ENCODE peak calls at places on chromosome 19, in seven cellular contexts. S is AG10803, G is cardiac muscle cell, L is AG09309, Y is lower leg skin, O is left ventricle myocardium inferior, I is AG04450. N is an unnamed sample.

GRCh38 chr19:39679056-39679790 is 23.5 kb downstream of the LGALS16 start:
- DNase-seq in L (no peak), S (no peak), G (no peak), O (no peak), I (no peak), Y (no peak), N (no peak)

GRCh38 chr19:20154636-20155035 is 12.4 kb upstream of the ZNF486 start:
- DNase-seq in O (no peak), S (no peak), G (no peak), L (no peak), Y (no peak), I (no peak), N (no peak)

GRCh38 chr19:30516586-30516985 is 144.4 kb downstream of the ZNF536 start:
- DNase-seq in G (no peak), I (no peak), S (peak), Y (no peak), O (no peak), L (no peak), N (no peak)

GRCh38 chr19:419721-420515 is 11.0 kb upstream of the C2CD4C start:
- DNase-seq in Y (no peak), L (no peak), I (no peak), O (no peak), S (no peak), G (no peak), N (no peak)

GRCh38 chr19:32676186-32676894 is 692 bp downstream of the RGS9BP start:
- DNase-seq in Y (no peak), O (no peak), I (no peak), S (no peak), G (no peak), L (no peak), N (no peak)

GRCh38 chr19:47228937-47229673 is 1.9 kb downstream of the BBC3 start:
- DNase-seq in O (no peak), L (no peak), S (peak), I (no peak), G (no peak), Y (no peak), N (no peak)

GRCh38 chr19:42246143-42246868 is 3.9 kb upstream of the GSK3A start:
- DNase-seq in O (peak), S (peak), L (peak), I (peak), Y (peak), G (peak), N (no peak)

GRCh38 chr19:47778089-47778953 is at the start of gene SELENOW:
- DNase-seq in O (peak), I (peak), S (peak), G (peak), L (no peak), Y (peak), N (no peak)

GRCh38 chr19:12792048-12792852 is 964 bp downstream of the JUNB start:
- DNase-seq in L (no peak), I (no peak), S (peak), G (peak), O (peak), Y (peak), N (no peak)

GRCh38 chr19:40508739-40509260 is 42.0 kb downstream of the SPTBN4 start:
- DNase-seq in I (no peak), Y (no peak), S (no peak), O (no peak), G (no peak), L (no peak), N (no peak)

GRCh38 chr19:1063030-1063908 is 3.7 kb upstream of the ARHGAP45 start:
- DNase-seq in O (no peak), G (no peak), L (no peak), Y (no peak), S (no peak), I (no peak), N (no peak)

GRCh38 chr19:13843104-13843921 is 33.6 kb upstream of the NANOS3 start:
- DNase-seq in O (peak), S (peak), L (no peak), Y (peak), G (peak), I (no peak), N (no peak)

GRCh38 chr19:15815306-15815705 is at the start of gene OR10H1:
- DNase-seq in Y (no peak), L (no peak), G (no peak), O (no peak), I (no peak), S (no peak), N (no peak)

GRCh38 chr19:913080-913748 is at the start of gene R3HDM4:
- DNase-seq in I (no peak), L (no peak), G (peak), O (peak), S (peak), Y (peak), N (no peak)

GRCh38 chr19:48844472-48844871 is 8.2 kb upstream of the HSD17B14 start:
- DNase-seq in I (peak), G (peak), S (peak), L (no peak), Y (no peak), O (no peak), N (no peak)

GRCh38 chr19:33715462-33715861 is 81.2 kb upstream of the KCTD15 start:
- DNase-seq in L (no peak), O (no peak), I (no peak), S (no peak), G (no peak), Y (no peak), N (no peak)

GRCh38 chr19:4471400-4472173 is 510 bp upstream of the HDGFL2 start:
- DNase-seq in O (peak), Y (peak), I (peak), S (peak), L (peak), G (peak), N (peak)

GRCh38 chr19:33133438-33134031 is 1.6 kb downstream of the WDR88 start:
- DNase-seq in G (peak), Y (no peak), L (no peak), S (peak), O (no peak), I (no peak), N (no peak)

GRCh38 chr19:16001481-16002312 is 52.9 kb downstream of the OR10H4 start:
- DNase-seq in S (peak), G (peak), Y (no peak), I (peak), O (no peak), L (no peak), N (no peak)

GRCh38 chr19:30091456-30091855 is 149.4 kb downstream of the URI1 start:
- DNase-seq in S (no peak), I (no peak), G (no peak), O (no peak), L (no peak), Y (no peak), N (no peak)

GRCh38 chr19:10981496-10981895 is 20.7 kb downstream of the SMARCA4 start:
- DNase-seq in O (no peak), L (no peak), Y (no peak), S (no peak), I (peak), G (no peak), N (no peak)

GRCh38 chr19:14090509-14091085 is at the start of gene SAMD1:
- DNase-seq in L (peak), O (peak), I (peak), S (peak), Y (peak), G (peak), N (no peak)

GRCh38 chr19:11423804-11424318 is 4.7 kb upstream of the RGL3 start:
- DNase-seq in O (no peak), G (no peak), L (no peak), I (no peak), Y (no peak), S (no peak), N (no peak)

GRCh38 chr19:41626278-41626677 is 596 bp downstream of the CEACAM4 start:
- DNase-seq in L (no peak), G (no peak), Y (peak), O (no peak), I (no peak), S (no peak), N (no peak)

GRCh38 chr19:7866399-7867091 is 7.6 kb downstream of the PRR36 start:
- DNase-seq in I (no peak), L (no peak), O (no peak), S (no peak), Y (no peak), G (no peak), N (no peak)

GRCh38 chr19:16495982-16496612 is at the start of the genes C19orf44 and CALR3:
- DNase-seq in G (peak), O (peak), S (peak), L (peak), Y (peak), I (peak), N (peak)

GRCh38 chr19:10118960-10119359 is 739 bp downstream of the EIF3G start:
- DNase-seq in G (no peak), S (peak), I (no peak), L (no peak), O (no peak), Y (no peak), N (no peak)

GRCh38 chr19:58519087-58519354 is 589 bp downstream of the ZBTB45 start:
- DNase-seq in S (peak), Y (no peak), I (no peak), O (peak), L (peak), G (peak), N (peak)

GRCh38 chr19:37979547-37980082 is 72.6 kb downstream of the SIPA1L3 start:
- DNase-seq in O (no peak), S (no peak), I (no peak), Y (no peak), L (no peak), G (no peak), N (no peak)

GRCh38 chr19:48964205-48965032 is 690 bp upstream of the FTL start:
- DNase-seq in S (peak), Y (no peak), I (no peak), L (no peak), O (peak), G (peak), N (no peak)

GRCh38 chr19:55117063-55117635 is 288 bp downstream of the PPP1R12C start:
- DNase-seq in Y (no peak), L (no peak), O (no peak), S (no peak), G (no peak), I (no peak), N (no peak)

GRCh38 chr19:43765109-43765876 is 10.5 kb upstream of the SMG9 start:
- DNase-seq in Y (peak), O (no peak), I (peak), S (peak), G (peak), L (peak), N (no peak)

GRCh38 chr19:6063576-6063961 is 46.7 kb downstream of the RFX2 start:
- DNase-seq in S (no peak), Y (no peak), O (no peak), I (no peak), L (no peak), G (no peak), N (no peak)

GRCh38 chr19:44005968-44006367 is 3.2 kb downstream of the ZNF230 start:
- DNase-seq in I (no peak), Y (no peak), G (peak), O (no peak), S (peak), L (no peak), N (no peak)

GRCh38 chr19:53365899-53366493 is 491 bp downstream of the ZNF525 start:
- DNase-seq in I (no peak), L (no peak), O (peak), Y (no peak), G (no peak), S (peak), N (no peak)

GRCh38 chr19:36638862-36639510 is 27.7 kb downstream of the ZNF461 start:
- DNase-seq in O (no peak), L (no peak), S (no peak), Y (no peak), I (no peak), G (peak), N (no peak)

GRCh38 chr19:54517483-54517882 is 14.9 kb downstream of the LAIR2 start:
- DNase-seq in I (no peak), L (no peak), S (peak), Y (no peak), O (peak), G (peak), N (no peak)

GRCh38 chr19:13022111-13022858 is 27.0 kb downstream of the NFIX start:
- DNase-seq in Y (no peak), O (peak), S (peak), G (peak), I (peak), L (no peak), N (no peak)

GRCh38 chr19:800360-801029 is 3.2 kb downstream of the PTBP1 start:
- DNase-seq in O (no peak), G (peak), Y (no peak), S (no peak), I (no peak), L (no peak), N (no peak)

GRCh38 chr19:50427318-50427925 is 5.3 kb upstream of the MYBPC2 start:
- DNase-seq in L (no peak), G (no peak), Y (no peak), O (no peak), S (no peak), I (no peak), N (no peak)
- H3K4me3 ChIP-seq in L (peak), G (no peak), Y (no peak), O (peak), S (peak), I (peak), N (peak)

GRCh38 chr19:56403261-56403660 is 871 bp upstream of the ZNF583 start:
- DNase-seq in O (no peak), S (peak), I (peak), L (no peak), G (peak), Y (no peak), N (no peak)
- TF ChIP-seq CTCF in O (no peak), S (no peak), I (no peak), L (no peak), G (no peak), Y (no peak), N (no peak)

DNA sequence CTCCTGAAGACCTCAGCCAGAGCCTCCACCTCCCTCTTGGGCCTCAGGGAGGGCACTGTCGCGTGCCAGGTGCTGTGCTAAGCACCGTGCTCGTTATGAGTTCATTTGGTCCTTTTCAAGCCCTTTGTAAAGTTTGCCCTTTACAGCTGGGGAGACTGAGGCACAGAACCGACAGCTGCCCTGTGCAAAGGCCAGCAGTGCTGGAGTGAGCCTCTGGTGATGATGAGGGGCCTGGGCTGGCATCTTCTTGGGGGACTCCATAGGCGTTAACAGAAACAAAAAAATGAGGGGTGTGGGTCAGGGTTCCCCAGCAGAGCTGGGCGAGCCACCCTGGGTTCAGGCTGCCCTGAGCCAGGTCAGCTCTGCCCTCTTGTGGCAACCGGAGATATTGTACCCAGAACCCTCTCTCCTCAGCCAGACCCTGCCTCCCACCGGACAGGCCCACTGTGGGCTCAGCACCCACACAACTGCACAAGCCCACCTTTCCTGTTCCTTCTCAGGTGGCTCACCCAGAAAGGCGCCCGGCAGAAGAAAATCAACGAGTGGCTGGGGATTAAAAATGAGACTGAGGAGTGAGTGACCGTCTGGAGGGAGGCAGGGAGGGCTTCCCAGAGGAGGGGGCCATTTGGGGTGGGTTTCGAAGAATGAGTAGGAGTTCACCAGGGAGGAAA is 5.5 kb upstream of the IFI30 start:
- DNase-seq in Y (no peak), G (peak), L (no peak), S (no peak), I (no peak), O (peak), N (no peak)
- H3K4me3 ChIP-seq in Y (no peak), G (no peak), L (no peak), S (no peak), I (no peak), O (no peak), N (no peak)

GRCh38 chr19:35140898-35141626 is 2.0 kb upstream of the FXYD7 start:
- DNase-seq in S (peak), Y (peak), G (peak), L (no peak), O (peak), I (peak), N (peak)
- TF ChIP-seq CTCF in S (peak), Y (no peak), G (peak), L (peak), O (peak), I (peak), N (peak)

N was measured in retinal pigment epithelial cell.